ENCODE peak calls at places on chromosomes 7 and 10, in seven cellular contexts. One of them, this sample, is unnamed.

GRCh38 chr10:19576576-19576975 is 239.7 kb upstream of the PLXDC2 start:
- DNase-seq in osteocyte: no peak
- DNase-seq in G401: no peak
- DNase-seq in kidney: no peak
- DNase-seq in activated effector memory CD4-positive, alpha-beta T cell treated with anti-CD3 and anti-CD28 coated beads, Interleukin-2, amount 50 U/mL, for 16 hours: no peak
- DNase-seq in GM23248: no peak
- DNase-seq in sigmoid colon: no peak
- DNase-seq in this sample: no peak

GRCh38 chr10:113746188-113746950 is 5.1 kb upstream of the PLEKHS1 start:
- DNase-seq in osteocyte: no peak
- DNase-seq in G401: no peak
- DNase-seq in kidney: no peak
- DNase-seq in activated effector memory CD4-positive, alpha-beta T cell treated with anti-CD3 and anti-CD28 coated beads, Interleukin-2, amount 50 U/mL, for 16 hours: no peak
- DNase-seq in GM23248: peak
- DNase-seq in sigmoid colon: no peak
- DNase-seq in this sample: no peak

GRCh38 chr10:124709862-124710261 is 34.3 kb downstream of the FAM53B start:
- DNase-seq in osteocyte: no peak
- DNase-seq in G401: no peak
- DNase-seq in kidney: peak
- DNase-seq in activated effector memory CD4-positive, alpha-beta T cell treated with anti-CD3 and anti-CD28 coated beads, Interleukin-2, amount 50 U/mL, for 16 hours: no peak
- DNase-seq in GM23248: no peak
- DNase-seq in sigmoid colon: no peak
- DNase-seq in this sample: no peak

GRCh38 chr10:124012583-124012982 is 80.8 kb downstream of the CHST15 start:
- DNase-seq in osteocyte: no peak
- DNase-seq in G401: no peak
- DNase-seq in kidney: no peak
- DNase-seq in activated effector memory CD4-positive, alpha-beta T cell treated with anti-CD3 and anti-CD28 coated beads, Interleukin-2, amount 50 U/mL, for 16 hours: no peak
- DNase-seq in GM23248: no peak
- DNase-seq in sigmoid colon: no peak
- DNase-seq in this sample: no peak

GRCh38 chr7:112266595-112267270 is 60.2 kb downstream of the ZNF277 start:
- DNase-seq in osteocyte: no peak
- DNase-seq in G401: no peak
- DNase-seq in kidney: no peak
- DNase-seq in activated effector memory CD4-positive, alpha-beta T cell treated with anti-CD3 and anti-CD28 coated beads, Interleukin-2, amount 50 U/mL, for 16 hours: no peak
- DNase-seq in GM23248: peak
- DNase-seq in sigmoid colon: no peak
- DNase-seq in this sample: no peak

GRCh38 chr10:124347956-124348355 is 70.8 kb downstream of the OAT start:
- DNase-seq in osteocyte: no peak
- DNase-seq in G401: no peak
- DNase-seq in kidney: no peak
- DNase-seq in activated effector memory CD4-positive, alpha-beta T cell treated with anti-CD3 and anti-CD28 coated beads, Interleukin-2, amount 50 U/mL, for 16 hours: no peak
- DNase-seq in GM23248: no peak
- DNase-seq in sigmoid colon: peak
- DNase-seq in this sample: peak

GRCh38 chr7:75533926-75534325 is 41.8 kb downstream of the SPDYE5 start:
- DNase-seq in osteocyte: peak
- DNase-seq in G401: no peak
- DNase-seq in kidney: no peak
- DNase-seq in activated effector memory CD4-positive, alpha-beta T cell treated with anti-CD3 and anti-CD28 coated beads, Interleukin-2, amount 50 U/mL, for 16 hours: no peak
- DNase-seq in GM23248: no peak
- DNase-seq in sigmoid colon: peak
- DNase-seq in this sample: no peak

GRCh38 chr10:103600325-103600724 is 106.8 kb downstream of the NEURL1 start:
- DNase-seq in osteocyte: no peak
- DNase-seq in G401: no peak
- DNase-seq in kidney: no peak
- DNase-seq in activated effector memory CD4-positive, alpha-beta T cell treated with anti-CD3 and anti-CD28 coated beads, Interleukin-2, amount 50 U/mL, for 16 hours: no peak
- DNase-seq in GM23248: no peak
- DNase-seq in sigmoid colon: no peak
- DNase-seq in this sample: no peak

GRCh38 chr10:48364659-48365405 is 58.4 kb downstream of the MAPK8 start:
- DNase-seq in osteocyte: no peak
- DNase-seq in G401: peak
- DNase-seq in kidney: no peak
- DNase-seq in activated effector memory CD4-positive, alpha-beta T cell treated with anti-CD3 and anti-CD28 coated beads, Interleukin-2, amount 50 U/mL, for 16 hours: no peak
- DNase-seq in GM23248: peak
- DNase-seq in sigmoid colon: no peak
- DNase-seq in this sample: no peak

GRCh38 chr10:76563286-76563685 is 1074.3 kb downstream of the KCNMA1 start:
- DNase-seq in osteocyte: no peak
- DNase-seq in G401: no peak
- DNase-seq in kidney: no peak
- DNase-seq in activated effector memory CD4-positive, alpha-beta T cell treated with anti-CD3 and anti-CD28 coated beads, Interleukin-2, amount 50 U/mL, for 16 hours: no peak
- DNase-seq in GM23248: no peak
- DNase-seq in sigmoid colon: no peak
- DNase-seq in this sample: no peak

GRCh38 chr10:97140887-97141745 is 44.6 kb downstream of the SLIT1 start:
- DNase-seq in osteocyte: no peak
- DNase-seq in G401: no peak
- DNase-seq in kidney: peak
- DNase-seq in activated effector memory CD4-positive, alpha-beta T cell treated with anti-CD3 and anti-CD28 coated beads, Interleukin-2, amount 50 U/mL, for 16 hours: no peak
- DNase-seq in GM23248: no peak
- DNase-seq in sigmoid colon: peak
- DNase-seq in this sample: peak

GRCh38 chr7:45692031-45692430 is 117.9 kb downstream of the ADCY1 start:
- DNase-seq in osteocyte: no peak
- DNase-seq in G401: no peak
- DNase-seq in kidney: no peak
- DNase-seq in activated effector memory CD4-positive, alpha-beta T cell treated with anti-CD3 and anti-CD28 coated beads, Interleukin-2, amount 50 U/mL, for 16 hours: no peak
- DNase-seq in GM23248: no peak
- DNase-seq in sigmoid colon: no peak
- DNase-seq in this sample: peak

GRCh38 chr7:41882271-41882670 is 179.4 kb upstream of the INHBA start:
- DNase-seq in osteocyte: no peak
- DNase-seq in G401: peak
- DNase-seq in kidney: no peak
- DNase-seq in activated effector memory CD4-positive, alpha-beta T cell treated with anti-CD3 and anti-CD28 coated beads, Interleukin-2, amount 50 U/mL, for 16 hours: no peak
- DNase-seq in GM23248: no peak
- DNase-seq in sigmoid colon: no peak
- DNase-seq in this sample: no peak

GRCh38 chr7:142539901-142540300 is 209.4 kb upstream of the PRSS1 start:
- DNase-seq in osteocyte: no peak
- DNase-seq in G401: no peak
- DNase-seq in kidney: no peak
- DNase-seq in activated effector memory CD4-positive, alpha-beta T cell treated with anti-CD3 and anti-CD28 coated beads, Interleukin-2, amount 50 U/mL, for 16 hours: no peak
- DNase-seq in GM23248: peak
- DNase-seq in sigmoid colon: no peak
- DNase-seq in this sample: no peak

GRCh38 chr7:116710764-116711452 is 38.9 kb downstream of the MET start:
- DNase-seq in osteocyte: no peak
- DNase-seq in G401: no peak
- DNase-seq in kidney: no peak
- DNase-seq in activated effector memory CD4-positive, alpha-beta T cell treated with anti-CD3 and anti-CD28 coated beads, Interleukin-2, amount 50 U/mL, for 16 hours: no peak
- DNase-seq in GM23248: no peak
- DNase-seq in sigmoid colon: no peak
- DNase-seq in this sample: no peak

GRCh38 chr7:141960687-141961422 is 12.7 kb downstream of the TAS2R38 start:
- DNase-seq in osteocyte: no peak
- DNase-seq in G401: no peak
- DNase-seq in kidney: no peak
- DNase-seq in activated effector memory CD4-positive, alpha-beta T cell treated with anti-CD3 and anti-CD28 coated beads, Interleukin-2, amount 50 U/mL, for 16 hours: no peak
- DNase-seq in GM23248: no peak
- DNase-seq in sigmoid colon: no peak
- DNase-seq in this sample: no peak

GRCh38 chr7:1894906-1895663 is 225.0 kb downstream of the ELFN1 start:
- DNase-seq in osteocyte: no peak
- DNase-seq in G401: no peak
- DNase-seq in kidney: peak
- DNase-seq in activated effector memory CD4-positive, alpha-beta T cell treated with anti-CD3 and anti-CD28 coated beads, Interleukin-2, amount 50 U/mL, for 16 hours: no peak
- DNase-seq in GM23248: no peak
- DNase-seq in sigmoid colon: no peak
- DNase-seq in this sample: no peak

GRCh38 chr7:75914655-75915415 is at the start of gene POR:
- DNase-seq in osteocyte: peak
- DNase-seq in G401: peak
- DNase-seq in kidney: peak
- DNase-seq in activated effector memory CD4-positive, alpha-beta T cell treated with anti-CD3 and anti-CD28 coated beads, Interleukin-2, amount 50 U/mL, for 16 hours: peak
- DNase-seq in GM23248: peak
- DNase-seq in sigmoid colon: peak
- DNase-seq in this sample: peak

GRCh38 chr10:84196941-84197340 is 2.6 kb downstream of the CDHR1 start:
- DNase-seq in osteocyte: no peak
- DNase-seq in G401: peak
- DNase-seq in kidney: no peak
- DNase-seq in activated effector memory CD4-positive, alpha-beta T cell treated with anti-CD3 and anti-CD28 coated beads, Interleukin-2, amount 50 U/mL, for 16 hours: no peak
- DNase-seq in GM23248: no peak
- DNase-seq in sigmoid colon: peak
- DNase-seq in this sample: no peak

GRCh38 chr10:130043491-130043890 is 67.1 kb downstream of the C10orf143 start:
- DNase-seq in osteocyte: no peak
- DNase-seq in G401: no peak
- DNase-seq in kidney: no peak
- DNase-seq in activated effector memory CD4-positive, alpha-beta T cell treated with anti-CD3 and anti-CD28 coated beads, Interleukin-2, amount 50 U/mL, for 16 hours: no peak
- DNase-seq in GM23248: no peak
- DNase-seq in sigmoid colon: no peak
- DNase-seq in this sample: no peak

GRCh38 chr7:2821842-2822507 is 22.1 kb downstream of the GNA12 start:
- DNase-seq in osteocyte: no peak
- DNase-seq in G401: no peak
- DNase-seq in kidney: no peak
- DNase-seq in activated effector memory CD4-positive, alpha-beta T cell treated with anti-CD3 and anti-CD28 coated beads, Interleukin-2, amount 50 U/mL, for 16 hours: peak
- DNase-seq in GM23248: peak
- DNase-seq in sigmoid colon: peak
- DNase-seq in this sample: no peak

GRCh38 chr10:24249829-24250415 is 41.0 kb downstream of the KIAA1217 start:
- DNase-seq in osteocyte: no peak
- DNase-seq in G401: no peak
- DNase-seq in kidney: no peak
- DNase-seq in activated effector memory CD4-positive, alpha-beta T cell treated with anti-CD3 and anti-CD28 coated beads, Interleukin-2, amount 50 U/mL, for 16 hours: no peak
- DNase-seq in GM23248: no peak
- DNase-seq in sigmoid colon: no peak
- DNase-seq in this sample: no peak

GRCh38 chr7:127909424-127910152 is 121.6 kb downstream of the LRRC4 start:
- DNase-seq in osteocyte: no peak
- DNase-seq in G401: no peak
- DNase-seq in kidney: no peak
- DNase-seq in activated effector memory CD4-positive, alpha-beta T cell treated with anti-CD3 and anti-CD28 coated beads, Interleukin-2, amount 50 U/mL, for 16 hours: no peak
- DNase-seq in GM23248: no peak
- DNase-seq in sigmoid colon: no peak
- DNase-seq in this sample: no peak

GRCh38 chr10:100827819-100828743 is 82.7 kb downstream of the PAX2 start:
- DNase-seq in osteocyte: no peak
- DNase-seq in G401: no peak
- DNase-seq in kidney: no peak
- DNase-seq in activated effector memory CD4-positive, alpha-beta T cell treated with anti-CD3 and anti-CD28 coated beads, Interleukin-2, amount 50 U/mL, for 16 hours: peak
- DNase-seq in GM23248: peak
- DNase-seq in sigmoid colon: peak
- DNase-seq in this sample: peak

GRCh38 chr10:110175406-110175805 is 32.0 kb upstream of the MXI1 start:
- DNase-seq in osteocyte: peak
- DNase-seq in G401: no peak
- DNase-seq in kidney: no peak
- DNase-seq in activated effector memory CD4-positive, alpha-beta T cell treated with anti-CD3 and anti-CD28 coated beads, Interleukin-2, amount 50 U/mL, for 16 hours: no peak
- DNase-seq in GM23248: peak
- DNase-seq in sigmoid colon: no peak
- DNase-seq in this sample: no peak

GRCh38 chr10:43082087-43082486 is 5.2 kb downstream of the RET start:
- DNase-seq in osteocyte: no peak
- DNase-seq in G401: no peak
- DNase-seq in kidney: no peak
- DNase-seq in activated effector memory CD4-positive, alpha-beta T cell treated with anti-CD3 and anti-CD28 coated beads, Interleukin-2, amount 50 U/mL, for 16 hours: no peak
- DNase-seq in GM23248: no peak
- DNase-seq in sigmoid colon: no peak
- DNase-seq in this sample: no peak

GRCh38 chr10:113854019-113854756 is at the start of the genes DCLRE1A and NHLRC2:
- DNase-seq in osteocyte: peak
- DNase-seq in G401: peak
- DNase-seq in kidney: peak
- DNase-seq in activated effector memory CD4-positive, alpha-beta T cell treated with anti-CD3 and anti-CD28 coated beads, Interleukin-2, amount 50 U/mL, for 16 hours: peak
- DNase-seq in GM23248: peak
- DNase-seq in sigmoid colon: peak
- DNase-seq in this sample: peak

GRCh38 chr7:1041471-1042160 is 2.7 kb upstream of the GPR146 start:
- DNase-seq in osteocyte: no peak
- DNase-seq in G401: no peak
- DNase-seq in kidney: peak
- DNase-seq in activated effector memory CD4-positive, alpha-beta T cell treated with anti-CD3 and anti-CD28 coated beads, Interleukin-2, amount 50 U/mL, for 16 hours: no peak
- DNase-seq in GM23248: no peak
- DNase-seq in sigmoid colon: no peak
- DNase-seq in this sample: no peak

GRCh38 chr10:73763343-73763742 is 18.5 kb upstream of the CHCHD1 start:
- DNase-seq in osteocyte: no peak
- DNase-seq in G401: no peak
- DNase-seq in kidney: no peak
- DNase-seq in activated effector memory CD4-positive, alpha-beta T cell treated with anti-CD3 and anti-CD28 coated beads, Interleukin-2, amount 50 U/mL, for 16 hours: no peak
- DNase-seq in GM23248: peak
- DNase-seq in sigmoid colon: peak
- DNase-seq in this sample: no peak

GRCh38 chr7:14834888-14835287 is 67.7 kb downstream of the DGKB start:
- DNase-seq in osteocyte: no peak
- DNase-seq in G401: no peak
- DNase-seq in kidney: no peak
- DNase-seq in activated effector memory CD4-positive, alpha-beta T cell treated with anti-CD3 and anti-CD28 coated beads, Interleukin-2, amount 50 U/mL, for 16 hours: no peak
- DNase-seq in GM23248: peak
- DNase-seq in sigmoid colon: no peak
- DNase-seq in this sample: no peak

GRCh38 chr7:134943785-134944400 is 42.4 kb upstream of the AGBL3 start:
- DNase-seq in osteocyte: no peak
- DNase-seq in G401: peak
- DNase-seq in kidney: no peak
- DNase-seq in activated effector memory CD4-positive, alpha-beta T cell treated with anti-CD3 and anti-CD28 coated beads, Interleukin-2, amount 50 U/mL, for 16 hours: no peak
- DNase-seq in GM23248: peak
- DNase-seq in sigmoid colon: no peak
- DNase-seq in this sample: no peak

GRCh38 chr7:2123360-2123759 is 109.4 kb downstream of the MAD1L1 start:
- DNase-seq in osteocyte: no peak
- DNase-seq in G401: no peak
- DNase-seq in kidney: no peak
- DNase-seq in activated effector memory CD4-positive, alpha-beta T cell treated with anti-CD3 and anti-CD28 coated beads, Interleukin-2, amount 50 U/mL, for 16 hours: no peak
- DNase-seq in GM23248: no peak
- DNase-seq in sigmoid colon: no peak
- DNase-seq in this sample: no peak